ENCODE peak calls at places on chromosome 21, in seven cellular contexts. H, W, Z, A, X, I and O are unnamed samples.

GRCh38 chr21:34227386-34227852 is 136.4 kb upstream of the KCNE2 start:
- DNase-seq in H (no peak), Z (no peak), A (no peak), I (no peak), W (no peak), X (no peak), O (no peak)

GRCh38 chr21:27269646-27270045 is 302.8 kb upstream of the ADAMTS5 start:
- DNase-seq in X (no peak), H (no peak), W (no peak), A (no peak), Z (no peak), I (no peak), O (no peak)

GRCh38 chr21:35920428-35920827 is 139.9 kb downstream of the SETD4 start:
- DNase-seq in X (no peak), I (no peak), A (no peak), W (no peak), Z (no peak), H (no peak), O (no peak)

GRCh38 chr21:16624468-16625102 is 888.3 kb upstream of the CXADR start:
- DNase-seq in X (no peak), H (no peak), Z (no peak), A (no peak), I (peak), W (no peak), O (no peak)

GRCh38 chr21:14878971-14879370 is 185.8 kb downstream of the NRIP1 start:
- DNase-seq in I (no peak), A (no peak), X (no peak), Z (no peak), H (no peak), W (no peak), O (no peak)

GRCh38 chr21:26130249-26130896 is 40.2 kb downstream of the APP start:
- DNase-seq in A (no peak), X (no peak), I (no peak), H (no peak), W (no peak), Z (no peak), O (no peak)

GRCh38 chr21:25949701-25950100 is 214.9 kb downstream of the GABPA start:
- DNase-seq in I (no peak), X (no peak), W (no peak), A (no peak), Z (no peak), H (no peak), O (no peak)

GRCh38 chr21:42956824-42957632 is 17.3 kb upstream of the PKNOX1 start:
- DNase-seq in W (no peak), X (no peak), A (no peak), Z (no peak), H (no peak), I (no peak), O (no peak)

GRCh38 chr21:37243961-37244360 is 23.2 kb downstream of the VPS26C start:
- DNase-seq in I (no peak), Z (no peak), H (no peak), A (no peak), X (no peak), W (no peak), O (no peak)

GRCh38 chr21:39924577-39925308 is 57.5 kb downstream of the PCP4 start:
- DNase-seq in W (no peak), A (peak), I (no peak), Z (no peak), H (no peak), X (no peak), O (no peak)

GRCh38 chr21:37383066-37383465 is 16.5 kb downstream of the DYRK1A start:
- DNase-seq in H (no peak), I (no peak), A (no peak), X (no peak), W (no peak), Z (no peak), O (no peak)

GRCh38 chr21:36643374-36644250 is 55.3 kb upstream of the SIM2 start:
- DNase-seq in Z (no peak), I (no peak), H (no peak), W (no peak), X (no peak), A (no peak), O (no peak)

GRCh38 chr21:15076730-15077129 is 11.9 kb upstream of the NRIP1 start:
- DNase-seq in W (no peak), Z (no peak), H (no peak), A (no peak), X (no peak), I (no peak), O (no peak)

GRCh38 chr21:46493828-46494227 is 35.1 kb downstream of the DIP2A start:
- DNase-seq in X (no peak), A (no peak), I (no peak), Z (no peak), H (no peak), W (no peak), O (no peak)

GRCh38 chr21:36532769-36533467 is 53.0 kb upstream of the CLDN14 start:
- DNase-seq in Z (peak), X (no peak), I (no peak), A (no peak), H (no peak), W (no peak), O (no peak)

GRCh38 chr21:33402011-33402979 is 918 bp upstream of the IFNGR2 start:
- DNase-seq in X (peak), Z (peak), H (no peak), I (peak), W (no peak), A (peak), O (peak)

GRCh38 chr21:25916226-25916625 is 181.5 kb downstream of the GABPA start:
- DNase-seq in I (no peak), X (no peak), Z (no peak), H (no peak), W (no peak), A (no peak), O (no peak)

GRCh38 chr21:17390575-17390974 is 122.3 kb upstream of the CXADR start:
- DNase-seq in I (no peak), W (no peak), Z (no peak), H (no peak), X (no peak), A (no peak), O (no peak)

GRCh38 chr21:35868869-35869223 is 191.5 kb downstream of the SETD4 start:
- DNase-seq in W (no peak), X (no peak), H (no peak), Z (no peak), A (no peak), I (no peak), O (no peak)

GRCh38 chr21:25733859-25734653 is 648 bp downstream of the ATP5PF start:
- DNase-seq in X (no peak), A (no peak), I (peak), H (peak), Z (no peak), W (no peak), O (no peak)

GRCh38 chr21:30083120-30083945 is 83.3 kb downstream of the CLDN17 start:
- DNase-seq in X (no peak), H (no peak), I (no peak), A (no peak), Z (no peak), W (no peak), O (no peak)

GRCh38 chr21:17351766-17352165 is 161.1 kb upstream of the CXADR start:
- DNase-seq in H (no peak), Z (no peak), X (no peak), I (no peak), A (no peak), W (no peak), O (no peak)

GRCh38 chr21:26782349-26782748 is 62.9 kb downstream of the ADAMTS1 start:
- DNase-seq in H (no peak), Z (no peak), X (no peak), W (no peak), A (no peak), I (no peak), O (no peak)

GRCh38 chr21:27244356-27244755 is 277.5 kb upstream of the ADAMTS5 start:
- DNase-seq in A (no peak), Z (no peak), H (no peak), I (no peak), X (no peak), W (no peak), O (no peak)

GRCh38 chr21:37509802-37510393 is 143.3 kb downstream of the DYRK1A start:
- DNase-seq in X (no peak), W (no peak), Z (no peak), I (no peak), H (no peak), A (no peak), O (no peak)

GRCh38 chr21:26210614-26211013 is 40.0 kb upstream of the APP start:
- DNase-seq in Z (no peak), H (no peak), I (no peak), X (no peak), A (no peak), W (no peak), O (no peak)

GRCh38 chr21:38766987-38767722 is 38.6 kb upstream of the ETS2 start:
- DNase-seq in A (peak), W (no peak), H (peak), Z (no peak), I (no peak), X (no peak), O (no peak)
- H3K27ac ChIP-seq in A (peak), W (peak), H (peak), Z (no peak), I (peak), X (peak), O (peak)

DNA sequence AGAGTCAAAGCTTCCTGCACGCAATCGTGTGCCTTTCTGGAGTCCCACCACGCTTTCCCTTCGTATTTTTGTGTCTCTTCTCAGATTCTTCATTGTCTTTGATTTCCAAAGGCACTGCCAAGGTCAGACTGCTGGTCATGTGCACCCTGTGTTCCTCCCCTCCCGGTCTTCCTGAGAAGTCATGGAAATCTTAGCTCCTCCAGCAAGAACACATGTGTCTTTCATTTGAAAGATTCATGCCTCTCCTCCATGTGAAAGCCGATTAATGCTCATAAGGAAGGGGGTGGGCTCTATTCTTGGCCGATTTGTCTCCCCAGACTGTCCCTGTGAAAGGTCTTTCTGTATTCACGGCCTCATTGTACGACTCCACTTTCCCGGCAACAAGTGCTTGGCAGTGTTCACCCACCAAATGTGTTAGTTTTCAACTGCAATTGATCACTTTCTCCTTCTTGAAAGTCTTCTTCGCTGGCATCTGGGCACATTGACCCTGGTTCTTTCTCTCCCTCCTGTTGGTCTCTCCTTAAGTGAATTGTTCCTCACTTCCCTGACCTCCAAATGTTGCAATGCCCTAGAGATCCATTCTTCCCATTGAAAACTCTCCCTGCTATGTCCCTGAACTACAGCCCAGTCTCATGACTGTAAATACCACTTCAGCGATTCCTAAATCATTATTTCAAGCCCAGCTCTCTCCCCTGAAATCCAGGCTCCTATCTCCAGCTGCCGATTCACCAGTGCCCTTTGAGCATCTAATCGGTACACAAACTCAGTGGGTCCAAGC is 25.4 kb downstream of the MX2 start:
- DNase-seq in Z (no peak), X (no peak), W (no peak), I (peak), H (no peak), A (no peak), O (no peak)
- H3K4me3 ChIP-seq in Z (no peak), X (no peak), W (no peak), I (no peak), H (no peak), A (no peak), O (no peak)

GRCh38 chr21:43973634-43973955 is 38.5 kb upstream of the TRAPPC10 start:
- DNase-seq in I (peak), W (no peak), X (no peak), Z (no peak), A (no peak), H (no peak), O (no peak)
- H3K27ac ChIP-seq in I (no peak), W (no peak), X (no peak), Z (no peak), A (no peak), H (no peak), O (no peak)

GRCh38 chr21:32304998-32305397 is 6.3 kb downstream of the MRAP start:
- DNase-seq in H (no peak), X (no peak), W (no peak), A (no peak), I (no peak), Z (peak), O (no peak)
- H3K4me3 ChIP-seq in H (no peak), X (no peak), W (no peak), A (no peak), I (no peak), Z (no peak), O (no peak)

GRCh38 chr21:45357436-45358260 is 47.3 kb upstream of the COL18A1 start:
- DNase-seq in H (no peak), X (peak), W (no peak), I (peak), A (no peak), Z (peak), O (no peak)

GRCh38 chr21:45356251-45356650 is 48.7 kb upstream of the COL18A1 start:
- DNase-seq in H (no peak), X (no peak), A (no peak), Z (no peak), W (no peak), I (peak), O (no peak)

GRCh38 chr21:45356653-45357435 is 48.1 kb upstream of the COL18A1 start:
- DNase-seq in Z (no peak), I (peak), H (no peak), W (no peak), A (no peak), X (no peak), O (no peak)

GRCh38 chr21:45354970-45355369 is 50.0 kb upstream of the COL18A1 start:
- DNase-seq in Z (no peak), A (no peak), X (no peak), I (no peak), H (no peak), W (no peak), O (no peak)

DNA sequence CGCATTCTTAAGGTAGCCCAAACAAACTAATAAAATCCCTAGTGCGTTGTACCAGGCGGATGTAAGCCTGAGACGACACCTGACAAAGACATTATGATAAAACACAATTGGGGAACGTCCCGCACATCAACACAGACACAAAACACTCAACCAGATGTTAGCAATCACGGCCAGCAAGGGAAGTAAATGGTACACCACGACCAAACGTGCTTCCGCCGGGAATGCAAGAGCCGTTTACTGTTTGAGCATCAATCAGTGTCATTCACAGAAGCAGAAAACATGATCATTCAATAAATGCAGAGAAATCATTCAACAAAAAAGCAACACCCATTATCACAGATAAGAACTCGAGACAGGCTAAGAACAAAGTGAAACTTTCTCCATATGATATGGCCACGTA is 49.4 kb upstream of the COL18A1 start:
- DNase-seq in X (no peak), A (no peak), H (no peak), W (no peak), Z (no peak), I (peak), O (no peak)
- H3K27ac ChIP-seq in X (peak), A (no peak), H (no peak), W (no peak), Z (no peak), I (no peak), O (no peak)